ENCODE peak calls at places on chromosomes 6 and 20, in nine cellular contexts. Z is fibroblast of pulmonary artery; U is sigmoid colon; X is fibroblast of mammary gland; Y is brain microvascular endothelial cell; O is AG09309; G is CD4-positive, alpha-beta T cell; R is GM13977; M is WTC11. J is an unnamed sample.

GRCh38 chr6:107707346-107708270 is 116.5 kb downstream of the SCML4 start:
- DNase-seq in Z (no peak), U (no peak), X (no peak), Y (no peak), O (no peak), G (no peak), R (no peak), M (no peak), J (no peak)

GRCh38 chr6:1946583-1946982 is 298.8 kb downstream of the GMDS start:
- DNase-seq in Z (no peak), U (no peak), X (no peak), Y (no peak), O (no peak), G (no peak), R (no peak), M (no peak), J (no peak)

GRCh38 chr6:27502508-27503435 is 29.9 kb upstream of the ZNF184 start:
- DNase-seq in Z (peak), U (no peak), X (peak), Y (peak), O (no peak), G (peak), R (peak), M (peak), J (peak)

GRCh38 chr20:51661609-51662178 is 106.5 kb downstream of the ATP9A start:
- DNase-seq in Z (no peak), U (no peak), X (peak), Y (no peak), O (peak), G (peak), R (peak), M (no peak), J (no peak)

GRCh38 chr6:41965429-41966213 is 24.0 kb upstream of the CCND3 start:
- DNase-seq in Z (no peak), U (peak), X (no peak), Y (no peak), O (no peak), G (no peak), R (no peak), M (peak), J (peak)

GRCh38 chr6:118509009-118509617 is 39.0 kb upstream of the PLN start:
- DNase-seq in Z (peak), U (no peak), X (peak), Y (peak), O (no peak), G (no peak), R (no peak), M (no peak), J (no peak)

GRCh38 chr6:24666097-24666615 is 543 bp downstream of the TDP2 start:
- DNase-seq in Z (peak), U (peak), X (peak), Y (peak), O (no peak), G (peak), R (peak), M (peak), J (no peak)

GRCh38 chr6:159969204-159969912 is 476 bp downstream of the IGF2R start:
- DNase-seq in Z (peak), U (peak), X (no peak), Y (no peak), O (no peak), G (peak), R (peak), M (peak), J (peak)

GRCh38 chr6:64330694-64331309 is 695.2 kb downstream of the PHF3 start:
- DNase-seq in Z (peak), U (peak), X (peak), Y (peak), O (no peak), G (no peak), R (no peak), M (peak), J (peak)

GRCh38 chr6:42118162-42119001 is 24.0 kb downstream of the C6orf132 start:
- DNase-seq in Z (no peak), U (no peak), X (no peak), Y (no peak), O (no peak), G (no peak), R (no peak), M (no peak), J (no peak)

GRCh38 chr6:10591411-10592160 is 70.4 kb downstream of the GCNT2 start:
- DNase-seq in Z (no peak), U (no peak), X (no peak), Y (no peak), O (no peak), G (no peak), R (no peak), M (no peak), J (no peak)

GRCh38 chr20:35000922-35001595 is 45.4 kb downstream of the MYH7B start:
- DNase-seq in Z (no peak), U (no peak), X (no peak), Y (no peak), O (no peak), G (no peak), R (no peak), M (no peak), J (no peak)

GRCh38 chr6:72950114-72950860 is 275.0 kb downstream of the KHDC1L start:
- DNase-seq in Z (peak), U (no peak), X (peak), Y (peak), O (peak), G (no peak), R (no peak), M (no peak), J (no peak)

GRCh38 chr6:132236744-132237143 is 164.5 kb downstream of the MOXD1 start:
- DNase-seq in Z (no peak), U (no peak), X (peak), Y (peak), O (no peak), G (no peak), R (no peak), M (peak), J (no peak)

GRCh38 chr20:1830240-1830639 is 65.0 kb upstream of the SIRPA start:
- DNase-seq in Z (peak), U (no peak), X (peak), Y (peak), O (peak), G (no peak), R (no peak), M (no peak), J (no peak)

GRCh38 chr20:32356935-32357868 is 929 bp upstream of the ASXL1 start:
- DNase-seq in Z (peak), U (no peak), X (peak), Y (peak), O (no peak), G (no peak), R (no peak), M (no peak), J (no peak)

GRCh38 chr6:101276066-101276465 is 117.4 kb upstream of the GRIK2 start:
- DNase-seq in Z (peak), U (no peak), X (peak), Y (no peak), O (no peak), G (no peak), R (no peak), M (no peak), J (no peak)

GRCh38 chr6:41160933-41161332 is 2.0 kb downstream of the TREM2 start:
- DNase-seq in Z (no peak), U (no peak), X (no peak), Y (no peak), O (no peak), G (no peak), R (no peak), M (no peak), J (no peak)

GRCh38 chr6:15615837-15616236 is 47.0 kb downstream of the DTNBP1 start:
- DNase-seq in Z (no peak), U (no peak), X (no peak), Y (no peak), O (no peak), G (no peak), R (peak), M (no peak), J (no peak)

GRCh38 chr6:121442591-121442990 is 7.1 kb downstream of the GJA1 start:
- DNase-seq in Z (peak), U (no peak), X (no peak), Y (no peak), O (no peak), G (no peak), R (no peak), M (no peak), J (no peak)

GRCh38 chr6:121645100-121645745 is 209.8 kb downstream of the GJA1 start:
- DNase-seq in Z (no peak), U (no peak), X (peak), Y (peak), O (no peak), G (no peak), R (no peak), M (no peak), J (no peak)

GRCh38 chr6:98871057-98871456 is 36.7 kb downstream of the POU3F2 start:
- DNase-seq in Z (peak), U (no peak), X (peak), Y (peak), O (peak), G (no peak), R (no peak), M (no peak), J (no peak)

GRCh38 chr6:1987640-1988039 is 257.8 kb downstream of the GMDS start:
- DNase-seq in Z (peak), U (no peak), X (peak), Y (peak), O (peak), G (no peak), R (no peak), M (no peak), J (no peak)

GRCh38 chr20:24460712-24461111 is 8.7 kb upstream of the SYNDIG1 start:
- DNase-seq in Z (no peak), U (no peak), X (no peak), Y (no peak), O (no peak), G (no peak), R (no peak), M (no peak), J (no peak)
- TF ChIP-seq CTCF in Z (no peak), U (no peak), X (no peak), Y (peak), O (peak), G (no peak), R (no peak), M (no peak), J (peak)

GRCh38 chr6:46421939-46422338 is 69.3 kb downstream of the RCAN2 start:
- DNase-seq in Z (no peak), U (no peak), X (no peak), Y (no peak), O (no peak), G (no peak), R (no peak), M (no peak), J (no peak)
- TF ChIP-seq CTCF in Z (no peak), U (no peak), X (no peak), Y (no peak), O (no peak), G (no peak), R (no peak), M (no peak), J (no peak)

DNA sequence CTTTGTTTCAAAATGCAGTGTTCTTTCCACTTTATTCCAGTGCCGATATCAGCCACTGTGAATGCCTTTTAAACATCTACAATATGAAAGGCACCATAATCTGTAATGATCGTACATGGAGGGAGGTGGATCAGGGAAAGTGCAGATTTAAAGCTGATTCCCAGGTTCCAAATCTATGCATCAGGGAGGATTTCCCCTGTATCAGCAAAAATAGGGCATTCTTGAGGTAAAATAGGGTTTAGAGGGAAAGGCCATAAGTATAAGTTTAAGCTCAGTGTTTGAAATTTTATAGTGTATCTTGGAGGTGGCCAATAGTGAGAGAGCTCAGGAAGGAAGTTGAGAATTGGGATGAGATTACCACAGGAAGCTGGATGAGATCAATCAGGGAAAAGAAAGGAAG is 289.7 kb upstream of the ID4 start:
- DNase-seq in Z (no peak), U (no peak), X (no peak), Y (no peak), O (no peak), G (no peak), R (no peak), M (no peak), J (no peak)
- TF ChIP-seq CTCF in Z (no peak), U (no peak), X (no peak), Y (no peak), O (no peak), G (no peak), R (no peak), M (no peak), J (no peak)

GRCh38 chr20:41466836-41467619 is 100.4 kb upstream of the EMILIN3 start:
- DNase-seq in Z (no peak), U (no peak), X (no peak), Y (no peak), O (no peak), G (no peak), R (no peak), M (no peak), J (no peak)
- TF ChIP-seq CTCF in Z (no peak), U (no peak), X (no peak), Y (no peak), O (no peak), G (no peak), R (no peak), M (no peak), J (no peak)

GRCh38 chr20:17934141-17934862 is 34.3 kb downstream of the SNX5 start:
- DNase-seq in Z (no peak), U (no peak), X (peak), Y (peak), O (peak), G (no peak), R (no peak), M (no peak), J (no peak)
- TF ChIP-seq CTCF in Z (no peak), U (no peak), X (no peak), Y (no peak), O (no peak), G (no peak), R (no peak), M (no peak), J (no peak)

GRCh38 chr6:35318200-35318844 is 20.7 kb downstream of the DEF6 start:
- DNase-seq in Z (peak), U (peak), X (peak), Y (peak), O (no peak), G (no peak), R (no peak), M (peak), J (peak)
- TF ChIP-seq CTCF in Z (no peak), U (no peak), X (no peak), Y (no peak), O (no peak), G (no peak), R (no peak), M (no peak), J (no peak)

DNA sequence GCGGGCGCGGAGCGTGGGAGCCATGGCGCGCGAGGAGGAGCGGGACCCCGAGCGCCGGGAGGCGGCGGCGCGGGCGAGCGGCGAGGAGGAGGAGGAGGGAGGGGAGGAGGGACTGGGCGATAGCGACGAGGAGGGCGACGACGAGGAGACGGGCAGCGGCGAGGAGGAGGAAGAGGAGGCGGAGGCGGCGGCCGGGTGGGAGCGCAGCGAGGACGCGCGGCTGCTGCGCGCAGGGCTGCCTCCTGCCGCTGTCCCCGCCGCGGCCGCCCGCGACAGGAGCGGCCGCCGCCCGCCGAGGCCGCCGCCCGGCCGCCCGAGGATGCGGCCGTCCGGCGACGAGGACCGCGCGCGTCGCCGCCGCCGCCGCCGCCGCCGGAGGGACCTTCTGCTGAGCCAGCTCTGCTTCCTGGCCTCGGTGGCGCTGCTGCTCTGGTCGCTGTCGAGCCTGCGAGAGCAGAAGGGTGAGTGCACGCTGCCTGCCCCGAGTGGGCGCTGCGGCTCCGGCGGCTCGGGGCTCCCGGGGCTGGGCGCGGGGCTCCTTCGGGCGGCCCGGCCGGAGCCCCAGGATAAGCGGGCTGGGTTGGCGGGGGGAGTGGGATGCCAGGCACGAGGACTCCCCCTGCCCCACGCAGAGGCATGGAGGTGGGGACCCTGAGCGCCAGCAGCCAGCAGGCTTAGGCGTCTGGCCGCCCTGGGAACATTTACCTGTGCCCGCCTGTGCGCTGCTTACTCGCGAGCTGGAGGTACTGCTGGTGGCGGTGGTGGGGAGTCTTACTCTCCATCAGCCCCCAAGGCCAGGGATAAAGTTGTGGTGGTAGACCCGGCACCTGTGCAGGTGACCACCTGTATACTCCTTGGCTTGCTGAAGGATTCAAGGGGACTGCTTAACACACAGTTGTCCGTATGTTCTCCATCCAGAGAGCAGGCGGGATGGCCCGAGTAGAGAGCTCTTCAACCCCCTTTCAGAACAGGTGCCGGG is at the start of gene SLC24A3:
- DNase-seq in Z (peak), U (peak), X (peak), Y (no peak), O (no peak), G (no peak), R (peak), M (peak), J (peak)
- TF ChIP-seq CTCF in Z (no peak), U (peak), X (peak), Y (no peak), O (peak), G (no peak), R (peak), M (no peak), J (peak)

GRCh38 chr20:41245086-41245707 is 72.3 kb downstream of the ZHX3 start:
- DNase-seq in Z (peak), U (peak), X (peak), Y (no peak), O (no peak), G (no peak), R (no peak), M (peak), J (no peak)

GRCh38 chr20:41249371-41249770 is 68.2 kb downstream of the ZHX3 start:
- DNase-seq in Z (peak), U (peak), X (peak), Y (peak), O (peak), G (no peak), R (peak), M (no peak), J (peak)

GRCh38 chr20:41247523-41248370 is 69.8 kb downstream of the ZHX3 start:
- DNase-seq in Z (no peak), U (no peak), X (no peak), Y (no peak), O (no peak), G (no peak), R (no peak), M (no peak), J (no peak)

GRCh38 chr20:41248371-41249024 is 69.0 kb downstream of the ZHX3 start:
- DNase-seq in Z (peak), U (no peak), X (peak), Y (peak), O (no peak), G (no peak), R (no peak), M (no peak), J (no peak)

GRCh38 chr20:41249781-41250281 is 67.7 kb downstream of the ZHX3 start:
- DNase-seq in Z (peak), U (peak), X (peak), Y (peak), O (no peak), G (no peak), R (no peak), M (peak), J (peak)
- TF ChIP-seq CTCF in Z (peak), U (peak), X (peak), Y (peak), O (peak), G (no peak), R (peak), M (peak), J (peak)

J was measured in neural crest cell.